ENCODE peak calls at places on chromosomes 1 and 21, in four cellular contexts. One of them, this sample, is unnamed.

GRCh38 chr1:61356995-61357394 is 274.6 kb downstream of the NFIA start:
- DNase-seq in HepG2: no peak
- DNase-seq in cardiac fibroblast: no peak
- DNase-seq in astrocyte of the cerebellum: no peak
- DNase-seq in this sample: no peak

GRCh38 chr1:19450811-19451564 is 34.4 kb downstream of the CAPZB start:
- DNase-seq in HepG2: no peak
- DNase-seq in cardiac fibroblast: peak; percentile 92
- DNase-seq in astrocyte of the cerebellum: peak; percentile 96
- DNase-seq in this sample: peak; percentile 93

GRCh38 chr1:223135176-223135575 is 7.9 kb downstream of the TLR5 start:
- DNase-seq in HepG2: no peak
- DNase-seq in cardiac fibroblast: peak; percentile 79
- DNase-seq in astrocyte of the cerebellum: peak; percentile 38
- DNase-seq in this sample: peak; percentile 62

GRCh38 chr1:185567006-185567405 is 167.2 kb upstream of the HMCN1 start:
- DNase-seq in HepG2: no peak
- DNase-seq in cardiac fibroblast: peak; percentile 80
- DNase-seq in astrocyte of the cerebellum: peak; percentile 59
- DNase-seq in this sample: peak; percentile 89

GRCh38 chr21:45603481-45603880 is 40.0 kb upstream of the PCBP3 start:
- DNase-seq in HepG2: no peak
- DNase-seq in cardiac fibroblast: no peak
- DNase-seq in astrocyte of the cerebellum: no peak
- DNase-seq in this sample: no peak

GRCh38 chr1:180213401-180214177 is 16.5 kb upstream of the LHX4 start:
- DNase-seq in HepG2: no peak
- DNase-seq in cardiac fibroblast: peak; percentile 7
- DNase-seq in astrocyte of the cerebellum: no peak
- DNase-seq in this sample: no peak

GRCh38 chr1:157920748-157921147 is 72.7 kb upstream of the KIRREL1 start:
- DNase-seq in HepG2: no peak
- DNase-seq in cardiac fibroblast: no peak
- DNase-seq in astrocyte of the cerebellum: no peak
- DNase-seq in this sample: no peak

GRCh38 chr21:40445349-40445921 is 401.5 kb downstream of the DSCAM start:
- DNase-seq in HepG2: no peak
- DNase-seq in cardiac fibroblast: no peak
- DNase-seq in astrocyte of the cerebellum: no peak
- DNase-seq in this sample: no peak

GRCh38 chr1:202189919-202190715 is 3.5 kb upstream of the LGR6 start:
- DNase-seq in HepG2: peak; percentile 72
- DNase-seq in cardiac fibroblast: no peak
- DNase-seq in astrocyte of the cerebellum: no peak
- DNase-seq in this sample: no peak

GRCh38 chr1:2316451-2316940 is 74.9 kb downstream of the MORN1 start:
- DNase-seq in HepG2: no peak
- DNase-seq in cardiac fibroblast: no peak
- DNase-seq in astrocyte of the cerebellum: peak; percentile 20
- DNase-seq in this sample: no peak

GRCh38 chr1:74010206-74010605 is 187.8 kb downstream of the LRRIQ3 start:
- DNase-seq in HepG2: peak; percentile 16
- DNase-seq in cardiac fibroblast: no peak
- DNase-seq in astrocyte of the cerebellum: no peak
- DNase-seq in this sample: no peak

GRCh38 chr1:147762233-147763024 is 2.0 kb upstream of the GJA5 start:
- DNase-seq in HepG2: no peak
- DNase-seq in cardiac fibroblast: peak; percentile 40
- DNase-seq in astrocyte of the cerebellum: no peak
- DNase-seq in this sample: peak; percentile 37

GRCh38 chr21:25080706-25081495 is 526.4 kb downstream of the MRPL39 start:
- DNase-seq in HepG2: no peak
- DNase-seq in cardiac fibroblast: no peak
- DNase-seq in astrocyte of the cerebellum: peak; percentile 63
- DNase-seq in this sample: no peak

GRCh38 chr21:43598416-43599120 is 60.7 kb downstream of the HSF2BP start:
- DNase-seq in HepG2: no peak
- DNase-seq in cardiac fibroblast: peak; percentile 81
- DNase-seq in astrocyte of the cerebellum: no peak
- DNase-seq in this sample: peak; percentile 72

GRCh38 chr1:36737767-36738166 is 255.1 kb upstream of the CSF3R start:
- DNase-seq in HepG2: no peak
- DNase-seq in cardiac fibroblast: no peak
- DNase-seq in astrocyte of the cerebellum: no peak
- DNase-seq in this sample: no peak

GRCh38 chr1:4219826-4220225 is 319.8 kb upstream of the C1orf174 start:
- DNase-seq in HepG2: peak; percentile 20
- DNase-seq in cardiac fibroblast: no peak
- DNase-seq in astrocyte of the cerebellum: no peak
- DNase-seq in this sample: no peak

GRCh38 chr1:82152356-82153281 is 351.9 kb downstream of the ADGRL2 start:
- DNase-seq in HepG2: no peak
- DNase-seq in cardiac fibroblast: no peak
- DNase-seq in astrocyte of the cerebellum: no peak
- DNase-seq in this sample: no peak

GRCh38 chr1:109650609-109651008 is 5.3 kb upstream of the GSTM4 start:
- DNase-seq in HepG2: no peak
- DNase-seq in cardiac fibroblast: no peak
- DNase-seq in astrocyte of the cerebellum: no peak
- DNase-seq in this sample: no peak

GRCh38 chr1:66999640-67000400 is 54.1 kb downstream of the SLC35D1 start:
- DNase-seq in HepG2: no peak
- DNase-seq in cardiac fibroblast: no peak
- DNase-seq in astrocyte of the cerebellum: no peak
- DNase-seq in this sample: no peak

GRCh38 chr1:11563560-11564069 is 84.7 kb downstream of the DISP3 start:
- DNase-seq in HepG2: no peak
- DNase-seq in cardiac fibroblast: peak; percentile 11
- DNase-seq in astrocyte of the cerebellum: no peak
- DNase-seq in this sample: peak; percentile 12

GRCh38 chr1:31702836-31703404 is 897 bp downstream of the COL16A1 start:
- DNase-seq in HepG2: no peak
- DNase-seq in cardiac fibroblast: no peak
- DNase-seq in astrocyte of the cerebellum: no peak
- DNase-seq in this sample: no peak

GRCh38 chr1:31703431-31704260 is at the start of gene COL16A1:
- DNase-seq in HepG2: no peak
- DNase-seq in cardiac fibroblast: peak; percentile 68
- DNase-seq in astrocyte of the cerebellum: no peak
- DNase-seq in this sample: peak; percentile 39

GRCh38 chr1:31705080-31705866 is 1.5 kb upstream of the COL16A1 start:
- DNase-seq in HepG2: peak; percentile 68
- DNase-seq in cardiac fibroblast: peak; percentile 62
- DNase-seq in astrocyte of the cerebellum: no peak
- DNase-seq in this sample: peak; percentile 54

GRCh38 chr1:31706384-31707058 is 2.7 kb upstream of the COL16A1 start:
- DNase-seq in HepG2: no peak
- DNase-seq in cardiac fibroblast: no peak
- DNase-seq in astrocyte of the cerebellum: no peak
- DNase-seq in this sample: no peak

GRCh38 chr1:31704261-31705079 is 653 bp upstream of the COL16A1 start:
- DNase-seq in HepG2: peak; percentile 73
- DNase-seq in cardiac fibroblast: peak; percentile 61
- DNase-seq in astrocyte of the cerebellum: peak; percentile 57
- DNase-seq in this sample: peak; percentile 53
- H3K4me3 ChIP-seq in HepG2: peak overlapping the region; percentile 69
- H3K4me3 ChIP-seq in cardiac fibroblast: peak overlapping the region; percentile 55
- H3K4me3 ChIP-seq in astrocyte of the cerebellum: peak overlapping the region; percentile 53
- H3K4me3 ChIP-seq in this sample: peak overlapping the region; percentile 62

DNA sequence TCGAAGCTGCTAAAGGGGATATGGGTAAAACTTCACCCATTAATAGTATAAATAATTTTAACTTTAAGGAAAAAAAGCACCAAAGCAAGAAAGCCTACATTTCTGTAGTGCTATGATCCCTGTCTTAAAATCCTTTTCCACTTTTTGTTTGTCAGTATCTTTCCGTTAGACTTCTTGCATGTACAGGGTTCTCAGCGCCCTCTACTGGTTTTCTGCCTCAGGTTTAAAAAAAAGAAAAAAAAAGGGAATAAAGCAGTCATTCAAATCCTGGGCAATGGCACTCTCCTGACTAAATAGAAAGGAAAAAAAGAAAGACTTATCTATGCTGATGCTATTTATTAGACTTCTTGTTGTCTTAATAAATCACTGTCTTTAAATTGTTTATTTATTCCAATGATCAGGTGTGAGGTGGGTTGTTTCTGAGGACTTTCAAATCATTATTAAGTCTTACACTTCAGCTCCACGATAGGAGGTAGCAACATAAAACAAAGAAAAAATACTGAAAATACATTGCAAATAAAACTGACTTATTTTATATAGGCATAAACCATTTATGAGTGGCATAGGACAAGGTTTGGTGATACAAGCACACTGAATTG is 475.4 kb upstream of the NR5A2 start:
- DNase-seq in HepG2: peak; percentile 44
- DNase-seq in cardiac fibroblast: peak; percentile 84
- DNase-seq in astrocyte of the cerebellum: peak; percentile 74
- DNase-seq in this sample: peak; percentile 82
- TF ChIP-seq CTCF in HepG2: peak; percentile 60
- TF ChIP-seq CTCF in cardiac fibroblast: peak; percentile 73
- TF ChIP-seq CTCF in astrocyte of the cerebellum: peak; percentile 82
- TF ChIP-seq CTCF in this sample: peak; percentile 81

GRCh38 chr21:37412603-37413360 is 46.2 kb downstream of the DYRK1A start:
- DNase-seq in HepG2: no peak
- DNase-seq in cardiac fibroblast: peak; percentile 35
- DNase-seq in astrocyte of the cerebellum: no peak
- DNase-seq in this sample: peak; percentile 41
- H3K4me3 ChIP-seq in HepG2: no peak overlapping the region
- H3K4me3 ChIP-seq in cardiac fibroblast: no peak overlapping the region
- H3K4me3 ChIP-seq in astrocyte of the cerebellum: no peak overlapping the region
- H3K4me3 ChIP-seq in this sample: no peak overlapping the region

DNA sequence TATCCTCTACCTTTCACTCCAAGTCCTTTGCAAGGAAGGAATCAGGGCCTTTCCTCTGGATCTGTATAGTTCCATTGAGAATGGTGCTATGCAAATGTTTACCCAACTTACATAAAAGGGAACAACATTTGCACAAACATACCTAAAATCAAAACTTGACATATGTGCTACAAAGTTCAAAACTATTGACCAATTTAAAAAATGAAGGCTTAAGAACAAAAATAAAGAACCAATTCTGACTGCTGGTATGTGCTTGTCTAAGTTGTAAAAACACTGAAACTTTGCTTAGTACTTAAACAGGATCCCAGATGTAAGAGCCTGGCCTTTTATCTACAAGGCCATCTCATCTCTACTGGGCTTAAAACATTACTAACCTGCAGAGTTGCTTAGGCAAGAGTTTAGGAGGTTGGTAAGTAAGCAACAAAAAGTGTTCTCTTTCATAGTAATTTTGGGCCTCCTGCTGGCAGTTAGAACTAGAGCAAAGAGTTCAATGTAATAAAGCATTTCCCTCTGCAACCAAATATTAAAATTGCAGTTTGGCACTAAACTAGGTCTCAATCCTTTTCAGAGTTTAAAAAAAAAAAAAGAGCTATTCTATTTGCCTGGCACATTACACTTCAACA is 2.0 kb downstream of the SCMH1 start:
- DNase-seq in HepG2: peak; percentile 99
- DNase-seq in cardiac fibroblast: peak; percentile 75
- DNase-seq in astrocyte of the cerebellum: peak; percentile 19
- DNase-seq in this sample: peak; percentile 74
- TF ChIP-seq CTCF in HepG2: peak; percentile 66
- TF ChIP-seq CTCF in cardiac fibroblast: peak; percentile 51
- TF ChIP-seq CTCF in astrocyte of the cerebellum: peak; percentile 46
- TF ChIP-seq CTCF in this sample: peak; percentile 66